ENCODE peak calls at places on chromosomes 16 and 17, in seven cellular contexts. B is OCI-LY7, R is RWPE1, E is heart right ventricle, K is H54, G is mammary epithelial cell, F is hippocampal formation. P is an unnamed sample.

GRCh38 chr17:73043686-73044581 is 48.6 kb downstream of the SLC39A11 start:
- DNase-seq in E (no peak), R (peak), G (peak), K (no peak), B (no peak), F (no peak), P (peak)

GRCh38 chr17:74520790-74521480 is 10.3 kb downstream of the CD300LB start:
- DNase-seq in R (peak), E (no peak), F (no peak), B (no peak), G (no peak), K (no peak), P (peak)

GRCh38 chr17:79192503-79193500 is 118.2 kb downstream of the ENGASE start:
- DNase-seq in E (peak), K (peak), R (peak), F (no peak), B (peak), G (peak), P (peak)

GRCh38 chr16:85934210-85934609 is 35.2 kb downstream of the IRF8 start:
- DNase-seq in K (no peak), F (no peak), R (no peak), B (no peak), G (no peak), E (no peak), P (no peak)

GRCh38 chr17:35942588-35943186 is 826 bp downstream of the LYZL6 start:
- DNase-seq in B (no peak), F (no peak), E (no peak), K (no peak), G (no peak), R (no peak), P (no peak)

GRCh38 chr17:31472137-31472536 is 80.7 kb downstream of the RAB11FIP4 start:
- DNase-seq in B (no peak), R (no peak), F (peak), G (no peak), K (no peak), E (no peak), P (no peak)

GRCh38 chr16:5326395-5326794 is 228.8 kb upstream of the EEF2KMT start:
- DNase-seq in G (no peak), R (no peak), B (no peak), F (no peak), E (no peak), K (no peak), P (no peak)

GRCh38 chr16:84618428-84619102 is 687 bp upstream of the COTL1 start:
- DNase-seq in R (peak), G (peak), K (peak), F (no peak), B (no peak), E (no peak), P (peak)

GRCh38 chr16:73015612-73016487 is 32.1 kb downstream of the ZFHX3 start:
- DNase-seq in R (peak), B (no peak), E (no peak), F (no peak), G (peak), K (no peak), P (peak)

GRCh38 chr17:69908599-69909368 is 166.2 kb upstream of the KCNJ16 start:
- DNase-seq in B (no peak), E (no peak), G (no peak), K (no peak), F (no peak), R (no peak), P (no peak)

GRCh38 chr17:5002121-5002788 is 4.5 kb downstream of the KIF1C start:
- DNase-seq in K (no peak), B (no peak), F (no peak), R (no peak), E (no peak), G (no peak), P (no peak)

GRCh38 chr16:85301171-85301690 is 189.0 kb upstream of the CIBAR2 start:
- DNase-seq in K (no peak), F (no peak), E (no peak), G (no peak), R (no peak), B (no peak), P (no peak)

GRCh38 chr16:57343131-57343731 is 15.4 kb upstream of the CCL22 start:
- DNase-seq in E (no peak), B (no peak), G (no peak), K (no peak), F (no peak), R (no peak), P (no peak)

GRCh38 chr17:740240-741055 is 8.1 kb downstream of the TLCD3A start:
- DNase-seq in B (no peak), E (no peak), K (no peak), R (no peak), G (no peak), F (no peak), P (no peak)

GRCh38 chr17:81483085-81483861 is 29.3 kb downstream of the ACTG1 start:
- DNase-seq in K (no peak), G (no peak), R (no peak), B (peak), E (peak), F (no peak), P (no peak)

GRCh38 chr17:36496018-36496789 is 9.7 kb downstream of the ZNHIT3 start:
- DNase-seq in F (peak), R (no peak), G (no peak), B (no peak), K (no peak), E (no peak), P (no peak)

GRCh38 chr16:66961065-66961744 is at the start of gene CES3:
- DNase-seq in G (peak), E (peak), K (peak), B (peak), F (peak), R (peak), P (peak)

GRCh38 chr17:29733151-29733550 is 110.4 kb upstream of the CORO6 start:
- DNase-seq in E (no peak), K (no peak), G (peak), R (no peak), F (no peak), B (no peak), P (peak)

GRCh38 chr17:76462556-76463290 is 4.7 kb upstream of the AANAT start:
- DNase-seq in K (no peak), R (no peak), E (no peak), F (no peak), G (no peak), B (no peak), P (no peak)

P was measured in MCF 10A.